ENCODE peak calls at places on chromosomes 16 and 17, in seven cellular contexts. J is hippocampal formation; N is dermis blood vessel endothelial cell; R is CD4-positive, CD25-positive, alpha-beta regulatory T cell; Z is astrocyte of the cerebellum; H is activated CD4-positive, alpha-beta T cell treated with anti-CD3 and anti-CD28 coated beads for 36 hours; V is HCT116. C is an unnamed sample.
A peak's percentile ranks its signal among the peaks of the same experiment; 100 is the strongest.

GRCh38 chr16:31502981-31503380 is 5.2 kb downstream of the RUSF1 start:
- DNase-seq in R (no peak), J (no peak), Z (no peak), N (no peak), H (no peak), V (no peak), C (no peak)

GRCh38 chr16:8569650-8570338 is 20.5 kb downstream of the TMEM114 start:
- DNase-seq in R (no peak), N (no peak), H (no peak), J (no peak), Z (no peak), V (no peak), C (no peak)

GRCh38 chr17:83189673-83190385 is 110.4 kb downstream of the METRNL start:
- DNase-seq in V (no peak), N (peak; percentile 60), J (no peak), R (no peak), H (peak; percentile 3), Z (no peak), C (no peak)

GRCh38 chr17:72370819-72371218 is 250.0 kb downstream of the SOX9 start:
- DNase-seq in N (no peak), R (no peak), H (no peak), V (no peak), J (no peak), Z (no peak), C (no peak)

GRCh38 chr16:10935491-10935890 is 6.8 kb downstream of the DEXI start:
- DNase-seq in J (no peak), Z (no peak), N (no peak), R (no peak), V (no peak), H (no peak), C (no peak)

GRCh38 chr17:64741924-64742670 is 80.0 kb upstream of the SMURF2 start:
- DNase-seq in N (peak; percentile 89), Z (no peak), J (no peak), R (no peak), H (no peak), V (no peak), C (no peak)

GRCh38 chr17:77281904-77282367 is 141.2 kb downstream of the SEC14L1 start:
- DNase-seq in H (no peak), V (no peak), Z (no peak), R (no peak), J (no peak), N (no peak), C (no peak)

GRCh38 chr16:58196898-58197313 is 1.0 kb downstream of the CSNK2A2 start:
- DNase-seq in J (no peak), N (peak; percentile 52), R (no peak), Z (no peak), H (peak; percentile 9), V (no peak), C (no peak)

GRCh38 chr16:14509055-14509454 is 121.0 kb downstream of the PARN start:
- DNase-seq in N (no peak), R (no peak), J (no peak), H (no peak), V (no peak), Z (no peak), C (no peak)

GRCh38 chr17:34254651-34255380 is at the start of gene CCL2:
- DNase-seq in N (peak; percentile 94), R (no peak), Z (no peak), H (no peak), J (peak; percentile 5), V (no peak), C (no peak)